ENCODE peak calls at places on chromosome 21, in five cellular contexts. One of them, this sample, is unnamed.
A peak's percentile ranks its signal among the peaks of the same experiment; 100 is the strongest.

GRCh38 chr21:26116456-26117011 is 54.0 kb downstream of the APP start:
- DNase-seq in GM12865: no peak
- DNase-seq in AML-193: no peak
- DNase-seq in dermis microvascular lymphatic vessel endothelial cell: no peak
- DNase-seq in endothelial cell of umbilical vein: no peak
- DNase-seq in this sample: peak; percentile 53

GRCh38 chr21:36330904-36331303 is 10.9 kb downstream of the MORC3 start:
- DNase-seq in GM12865: peak; percentile 74
- DNase-seq in AML-193: peak; percentile 53
- DNase-seq in dermis microvascular lymphatic vessel endothelial cell: no peak
- DNase-seq in endothelial cell of umbilical vein: peak; percentile 64
- DNase-seq in this sample: peak; percentile 70

GRCh38 chr21:41932576-41933258 is 21.1 kb downstream of the C2CD2 start:
- DNase-seq in GM12865: no peak
- DNase-seq in AML-193: peak; percentile 25
- DNase-seq in dermis microvascular lymphatic vessel endothelial cell: no peak
- DNase-seq in endothelial cell of umbilical vein: no peak
- DNase-seq in this sample: peak; percentile 65

GRCh38 chr21:39670741-39671140 is 58.0 kb downstream of the B3GALT5 start:
- DNase-seq in GM12865: no peak
- DNase-seq in AML-193: no peak
- DNase-seq in dermis microvascular lymphatic vessel endothelial cell: no peak
- DNase-seq in endothelial cell of umbilical vein: no peak
- DNase-seq in this sample: no peak

GRCh38 chr21:32278068-32278467 is 781 bp downstream of the MIS18A start:
- DNase-seq in GM12865: peak; percentile 23
- DNase-seq in AML-193: peak; percentile 10
- DNase-seq in dermis microvascular lymphatic vessel endothelial cell: no peak
- DNase-seq in endothelial cell of umbilical vein: peak; percentile 20
- DNase-seq in this sample: no peak

GRCh38 chr21:26850116-26850643 is 5.0 kb upstream of the ADAMTS1 start:
- DNase-seq in GM12865: peak; percentile 32
- DNase-seq in AML-193: peak; percentile 44
- DNase-seq in dermis microvascular lymphatic vessel endothelial cell: peak; percentile 26
- DNase-seq in endothelial cell of umbilical vein: peak; percentile 75
- DNase-seq in this sample: peak; percentile 43

GRCh38 chr21:26297856-26298255 is 127.3 kb upstream of the APP start:
- DNase-seq in GM12865: no peak
- DNase-seq in AML-193: no peak
- DNase-seq in dermis microvascular lymphatic vessel endothelial cell: no peak
- DNase-seq in endothelial cell of umbilical vein: no peak
- DNase-seq in this sample: no peak

GRCh38 chr21:46427516-46427915 is 31.2 kb upstream of the DIP2A start:
- DNase-seq in GM12865: no peak
- DNase-seq in AML-193: no peak
- DNase-seq in dermis microvascular lymphatic vessel endothelial cell: no peak
- DNase-seq in endothelial cell of umbilical vein: no peak
- DNase-seq in this sample: no peak

GRCh38 chr21:45833437-45833836 is 148.1 kb upstream of the COL6A1 start:
- DNase-seq in GM12865: no peak
- DNase-seq in AML-193: no peak
- DNase-seq in dermis microvascular lymphatic vessel endothelial cell: no peak
- DNase-seq in endothelial cell of umbilical vein: no peak
- DNase-seq in this sample: no peak

GRCh38 chr21:29181799-29182470 is 51.5 kb downstream of the MAP3K7CL start:
- DNase-seq in GM12865: peak; percentile 67
- DNase-seq in AML-193: no peak
- DNase-seq in dermis microvascular lymphatic vessel endothelial cell: peak; percentile 65
- DNase-seq in endothelial cell of umbilical vein: peak; percentile 90
- DNase-seq in this sample: peak; percentile 82

GRCh38 chr21:44932366-44933181 is 7.3 kb upstream of the SLX9 start:
- DNase-seq in GM12865: peak; percentile 68
- DNase-seq in AML-193: peak; percentile 12
- DNase-seq in dermis microvascular lymphatic vessel endothelial cell: no peak
- DNase-seq in endothelial cell of umbilical vein: no peak
- DNase-seq in this sample: peak; percentile 70

GRCh38 chr21:41207401-41208388 is 39.7 kb downstream of the BACE2 start:
- DNase-seq in GM12865: peak; percentile 10
- DNase-seq in AML-193: no peak
- DNase-seq in dermis microvascular lymphatic vessel endothelial cell: peak; percentile 75
- DNase-seq in endothelial cell of umbilical vein: peak; percentile 80
- DNase-seq in this sample: peak; percentile 76

GRCh38 chr21:31470896-31471694 is 127.0 kb upstream of the TIAM1 start:
- DNase-seq in GM12865: no peak
- DNase-seq in AML-193: no peak
- DNase-seq in dermis microvascular lymphatic vessel endothelial cell: no peak
- DNase-seq in endothelial cell of umbilical vein: no peak
- DNase-seq in this sample: no peak

GRCh38 chr21:45228171-45228641 is 59.5 kb downstream of the POFUT2 start:
- DNase-seq in GM12865: no peak
- DNase-seq in AML-193: no peak
- DNase-seq in dermis microvascular lymphatic vessel endothelial cell: no peak
- DNase-seq in endothelial cell of umbilical vein: peak; percentile 18
- DNase-seq in this sample: peak; percentile 97

GRCh38 chr21:23111070-23111605 is 2112.9 kb downstream of the NCAM2 start:
- DNase-seq in GM12865: no peak
- DNase-seq in AML-193: no peak
- DNase-seq in dermis microvascular lymphatic vessel endothelial cell: no peak
- DNase-seq in endothelial cell of umbilical vein: no peak
- DNase-seq in this sample: no peak

GRCh38 chr21:27108228-27108627 is 141.3 kb upstream of the ADAMTS5 start:
- DNase-seq in GM12865: no peak
- DNase-seq in AML-193: no peak
- DNase-seq in dermis microvascular lymphatic vessel endothelial cell: no peak
- DNase-seq in endothelial cell of umbilical vein: no peak
- DNase-seq in this sample: peak; percentile 35

GRCh38 chr21:45074818-45075605 is 632 bp downstream of the ADARB1 start:
- DNase-seq in GM12865: peak; percentile 27
- DNase-seq in AML-193: no peak
- DNase-seq in dermis microvascular lymphatic vessel endothelial cell: no peak
- DNase-seq in endothelial cell of umbilical vein: peak; percentile 38
- DNase-seq in this sample: peak; percentile 74

GRCh38 chr21:27831177-27831576 is 864.3 kb upstream of the ADAMTS5 start:
- DNase-seq in GM12865: no peak
- DNase-seq in AML-193: no peak
- DNase-seq in dermis microvascular lymphatic vessel endothelial cell: no peak
- DNase-seq in endothelial cell of umbilical vein: no peak
- DNase-seq in this sample: no peak

GRCh38 chr21:36773111-36773510 is 74.2 kb downstream of the SIM2 start:
- DNase-seq in GM12865: no peak
- DNase-seq in AML-193: no peak
- DNase-seq in dermis microvascular lymphatic vessel endothelial cell: no peak
- DNase-seq in endothelial cell of umbilical vein: peak; percentile 26
- DNase-seq in this sample: peak; percentile 95

GRCh38 chr21:31414601-31415000 is 70.5 kb upstream of the TIAM1 start:
- DNase-seq in GM12865: no peak
- DNase-seq in AML-193: no peak
- DNase-seq in dermis microvascular lymphatic vessel endothelial cell: no peak
- DNase-seq in endothelial cell of umbilical vein: no peak
- DNase-seq in this sample: no peak

GRCh38 chr21:41833138-41834115 is 45.7 kb downstream of the PRDM15 start:
- DNase-seq in GM12865: peak; percentile 87
- DNase-seq in AML-193: no peak
- DNase-seq in dermis microvascular lymphatic vessel endothelial cell: no peak
- DNase-seq in endothelial cell of umbilical vein: no peak
- DNase-seq in this sample: no peak

GRCh38 chr21:37166733-37167132 is 93.7 kb downstream of the TTC3 start:
- DNase-seq in GM12865: peak; percentile 50
- DNase-seq in AML-193: peak; percentile 4
- DNase-seq in dermis microvascular lymphatic vessel endothelial cell: peak; percentile 17
- DNase-seq in endothelial cell of umbilical vein: peak; percentile 43
- DNase-seq in this sample: peak; percentile 34

GRCh38 chr21:41562101-41563000 is 54.4 kb upstream of the TMPRSS2 start:
- DNase-seq in GM12865: no peak
- DNase-seq in AML-193: no peak
- DNase-seq in dermis microvascular lymphatic vessel endothelial cell: no peak
- DNase-seq in endothelial cell of umbilical vein: no peak
- DNase-seq in this sample: no peak

GRCh38 chr21:42434884-42435283 is 31.2 kb downstream of the UBASH3A start:
- DNase-seq in GM12865: no peak
- DNase-seq in AML-193: no peak
- DNase-seq in dermis microvascular lymphatic vessel endothelial cell: no peak
- DNase-seq in endothelial cell of umbilical vein: no peak
- DNase-seq in this sample: no peak

GRCh38 chr21:38054334-38054733 is 138.1 kb upstream of the KCNJ6 start:
- DNase-seq in GM12865: no peak
- DNase-seq in AML-193: no peak
- DNase-seq in dermis microvascular lymphatic vessel endothelial cell: no peak
- DNase-seq in endothelial cell of umbilical vein: no peak
- DNase-seq in this sample: no peak

GRCh38 chr21:37337831-37338230 is 28.7 kb upstream of the DYRK1A start:
- DNase-seq in GM12865: no peak
- DNase-seq in AML-193: no peak
- DNase-seq in dermis microvascular lymphatic vessel endothelial cell: no peak
- DNase-seq in endothelial cell of umbilical vein: no peak
- DNase-seq in this sample: no peak

GRCh38 chr21:42763578-42764442 is 110.4 kb downstream of the PDE9A start:
- DNase-seq in GM12865: no peak
- DNase-seq in AML-193: peak; percentile 52
- DNase-seq in dermis microvascular lymphatic vessel endothelial cell: no peak
- DNase-seq in endothelial cell of umbilical vein: no peak
- DNase-seq in this sample: peak; percentile 10

This sample was measured in astrocyte of the hippocampus.